ENCODE peak calls at places on chromosomes 11 and 22, in eight cellular contexts. I, L, P, C, R, F, S and Z are unnamed samples.

GRCh38 chr22:50074056-50074455 is 11.2 kb downstream of the MLC1 start:
- DNase-seq in I (no peak), L (no peak), P (no peak), C (no peak), R (no peak), F (no peak), S (no peak), Z (no peak)

GRCh38 chr22:43796567-43796966 is 15.5 kb downstream of the EFCAB6 start:
- DNase-seq in I (no peak), L (no peak), P (no peak), C (peak; percentile 63), R (peak; percentile 81), F (peak; percentile 72), S (no peak), Z (no peak)

GRCh38 chr22:18067121-18067520 is 10.7 kb upstream of the PEX26 start:
- DNase-seq in I (no peak), L (no peak), P (no peak), C (no peak), R (no peak), F (no peak), S (peak; percentile 12), Z (no peak)

GRCh38 chr11:97454988-97455387 is 1065.2 kb downstream of the JRKL start:
- DNase-seq in I (no peak), L (no peak), P (no peak), C (peak; percentile 30), R (no peak), F (peak; percentile 54), S (no peak), Z (no peak)

GRCh38 chr11:65491163-65491465 is 7.7 kb upstream of the MALAT1 start:
- DNase-seq in I (no peak), L (no peak), P (no peak), C (no peak), R (no peak), F (no peak), S (peak; percentile 45), Z (no peak)

GRCh38 chr22:37182101-37182948 is 5.7 kb downstream of the C1QTNF6 start:
- DNase-seq in I (no peak), L (no peak), P (peak; percentile 42), C (no peak), R (no peak), F (no peak), S (peak; percentile 53), Z (no peak)

GRCh38 chr11:9273430-9274336 is 8.5 kb upstream of the DENND5A start:
- DNase-seq in I (no peak), L (no peak), P (no peak), C (no peak), R (peak; percentile 78), F (peak; percentile 51), S (no peak), Z (no peak)

GRCh38 chr11:134229131-134229790 is 4.8 kb downstream of the VPS26B start:
- DNase-seq in I (no peak), L (no peak), P (no peak), C (no peak), R (no peak), F (no peak), S (no peak), Z (no peak)

GRCh38 chr11:69535928-69536327 is 54.5 kb downstream of the LINC01488 start:
- DNase-seq in I (no peak), L (no peak), P (peak; percentile 28), C (no peak), R (no peak), F (no peak), S (peak; percentile 43), Z (no peak)

GRCh38 chr11:92770981-92771380 is 198.5 kb upstream of the MTNR1B start:
- DNase-seq in I (no peak), L (no peak), P (no peak), C (no peak), R (no peak), F (no peak), S (no peak), Z (no peak)

GRCh38 chr22:43901976-43902643 is 10.3 kb upstream of the PNPLA5 start:
- DNase-seq in I (no peak), L (no peak), P (no peak), C (no peak), R (peak; percentile 97), F (peak; percentile 90), S (no peak), Z (no peak)

GRCh38 chr22:38124236-38124974 is 13.9 kb upstream of the BAIAP2L2 start:
- DNase-seq in I (no peak), L (no peak), P (no peak), C (peak; percentile 45), R (no peak), F (no peak), S (no peak), Z (no peak)

GRCh38 chr11:33997473-33998347 is 53.8 kb upstream of the CAPRIN1 start:
- DNase-seq in I (peak; percentile 4), L (no peak), P (no peak), C (peak; percentile 4), R (no peak), F (peak; percentile 2), S (no peak), Z (no peak)

GRCh38 chr11:83409476-83409875 is 123.3 kb upstream of the CCDC90B start:
- DNase-seq in I (no peak), L (no peak), P (no peak), C (no peak), R (no peak), F (no peak), S (no peak), Z (no peak)

GRCh38 chr11:62337682-62338181 is 484 bp downstream of the ASRGL1 start:
- DNase-seq in I (peak; percentile 43), L (no peak), P (peak; percentile 50), C (peak; percentile 58), R (no peak), F (no peak), S (peak; percentile 57), Z (peak; percentile 53)

GRCh38 chr11:33687733-33688479 is 12.7 kb downstream of the C11orf91 start:
- DNase-seq in I (peak; percentile 75), L (peak; percentile 82), P (no peak), C (peak; percentile 75), R (peak; percentile 78), F (peak; percentile 80), S (no peak), Z (peak; percentile 61)

GRCh38 chr11:94537051-94537600 is 6.6 kb upstream of the FUT4 start:
- DNase-seq in I (no peak), L (no peak), P (no peak), C (no peak), R (peak; percentile 77), F (peak; percentile 91), S (no peak), Z (no peak)

GRCh38 chr11:63944987-63945386 is 6.2 kb downstream of the NAA40 start:
- DNase-seq in I (no peak), L (no peak), P (no peak), C (no peak), R (no peak), F (no peak), S (peak; percentile 67), Z (no peak)

GRCh38 chr11:20000393-20001134 is 159.7 kb downstream of the DBX1 start:
- DNase-seq in I (peak; percentile 38), L (no peak), P (peak; percentile 51), C (peak; percentile 91), R (no peak), F (no peak), S (peak; percentile 64), Z (no peak)

GRCh38 chr11:96228472-96228871 is 114.5 kb downstream of the MAML2 start:
- DNase-seq in I (peak; percentile 45), L (peak; percentile 66), P (peak; percentile 49), C (no peak), R (peak; percentile 96), F (peak; percentile 93), S (peak; percentile 56), Z (peak; percentile 43)

DNA sequence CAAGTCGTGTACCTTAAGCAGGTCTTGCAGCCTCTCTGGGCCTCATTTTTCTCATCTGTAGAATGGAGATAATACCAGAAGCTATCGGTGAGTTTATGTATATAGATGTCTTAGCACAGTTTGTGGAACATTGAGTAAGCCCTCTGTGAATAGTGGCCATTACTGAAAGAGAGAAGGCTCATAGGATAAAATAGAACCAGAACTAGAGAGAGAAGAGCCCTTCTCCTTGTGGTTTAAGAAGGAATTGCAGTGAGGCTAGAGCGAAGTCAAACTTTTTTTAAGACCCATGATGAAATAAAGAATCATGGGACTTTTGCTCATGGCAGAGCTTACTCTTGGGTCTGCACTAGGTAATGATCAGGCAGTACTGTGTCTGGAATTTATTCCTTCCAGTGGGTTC is 137.1 kb downstream of the TRIM44 start:
- DNase-seq in I (no peak), L (no peak), P (no peak), C (no peak), R (no peak), F (no peak), S (no peak), Z (no peak)
- TF ChIP-seq CTCF in I (no peak), L (no peak), P (no peak), C (no peak), R (no peak), F (peak; percentile 22), S (no peak), Z (peak; percentile 49)

DNA sequence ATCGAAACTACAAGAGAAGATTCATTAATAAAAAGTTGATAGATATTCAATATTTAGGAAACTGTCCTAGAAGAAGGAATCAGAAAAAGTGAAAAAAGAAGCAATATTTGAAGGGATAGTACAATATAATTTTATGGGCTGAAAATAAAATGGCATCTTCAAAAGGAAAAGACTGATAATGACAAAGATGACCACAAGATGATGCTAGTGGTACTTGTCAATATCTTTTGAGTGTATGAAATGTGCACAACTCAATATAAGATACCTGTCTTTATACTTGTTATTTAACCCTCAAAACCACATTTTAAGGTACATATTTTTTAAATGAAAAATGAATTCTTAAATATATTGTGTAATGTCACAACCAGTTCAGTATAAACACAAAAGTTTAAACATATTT is 1059.6 kb upstream of the RAG2 start:
- DNase-seq in I (no peak), L (no peak), P (no peak), C (no peak), R (peak; percentile 25), F (peak; percentile 34), S (no peak), Z (no peak)
- TF ChIP-seq CTCF in I (no peak), L (no peak), P (no peak), C (peak; percentile 45), R (peak; percentile 56), F (peak; percentile 45), S (no peak), Z (no peak)

DNA sequence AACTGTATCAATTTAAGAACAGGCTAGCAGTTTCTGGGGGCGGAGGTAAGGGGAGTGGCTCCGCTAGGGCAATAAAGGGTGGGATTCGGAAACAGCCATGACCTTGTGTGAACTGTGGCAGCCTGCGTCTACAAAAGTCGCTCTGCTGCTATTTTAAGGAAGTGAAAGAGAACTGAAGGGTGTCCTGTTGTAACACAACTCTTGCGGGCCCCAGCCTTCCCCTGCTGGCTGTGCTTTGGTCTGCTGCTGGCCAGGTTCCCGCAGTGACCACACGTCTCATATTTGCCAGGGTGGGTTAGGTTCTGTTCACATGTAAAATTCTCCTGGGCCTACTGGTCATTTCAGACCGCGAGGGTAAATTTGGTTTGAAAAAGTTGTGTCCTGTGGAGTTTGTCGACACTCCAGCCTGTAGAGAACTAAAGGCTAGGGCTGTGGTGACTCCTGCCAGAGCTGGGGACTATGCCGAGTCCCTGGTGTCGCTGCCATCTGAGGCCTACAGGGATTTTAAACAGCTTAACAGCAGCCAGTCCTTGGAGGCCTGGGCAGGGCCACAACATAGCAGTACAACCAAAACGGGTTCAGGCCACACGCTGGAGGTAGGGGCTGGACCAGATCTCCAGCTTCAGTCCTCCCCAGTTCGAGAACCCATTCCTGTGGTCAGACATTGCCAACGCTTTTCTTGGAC is 1.1 kb upstream of the PPFIBP2 start:
- DNase-seq in I (no peak), L (peak; percentile 73), P (peak; percentile 89), C (no peak), R (no peak), F (peak; percentile 49), S (peak; percentile 72), Z (no peak)
- TF ChIP-seq CTCF in I (no peak), L (no peak), P (no peak), C (no peak), R (no peak), F (peak; percentile 21), S (no peak), Z (no peak)

GRCh38 chr11:120086651-120087050 is 51.3 kb downstream of the TRIM29 start:
- DNase-seq in I (no peak), L (no peak), P (no peak), C (no peak), R (no peak), F (no peak), S (no peak), Z (no peak)
- TF ChIP-seq CTCF in I (no peak), L (no peak), P (no peak), C (no peak), R (no peak), F (no peak), S (no peak), Z (no peak)